ENCODE peak calls at places on chromosomes 3 and 15, in five cellular contexts. G, F, U, H and K are unnamed samples.
A peak's percentile ranks its signal among the peaks of the same experiment; 100 is the strongest.

GRCh38 chr3:128539376-128539775 is 46.4 kb upstream of the GATA2 start:
- DNase-seq in G (no peak), U (no peak), H (no peak), F (no peak), K (no peak)

GRCh38 chr15:75727031-75727531 is 14.4 kb upstream of the CSPG4 start:
- DNase-seq in H (no peak), F (no peak), U (no peak), G (peak; percentile 55), K (no peak)

GRCh38 chr3:10188798-10189556 is 24.3 kb downstream of the IRAK2 start:
- DNase-seq in G (no peak), U (no peak), H (no peak), F (no peak), K (no peak)

GRCh38 chr15:71118345-71118744 is 3.1 kb downstream of the THSD4 start:
- DNase-seq in H (no peak), U (no peak), F (no peak), G (no peak), K (no peak)

GRCh38 chr15:34314491-34314890 is 23.1 kb downstream of the SLC12A6 start:
- DNase-seq in U (no peak), G (no peak), F (peak; percentile 42), H (no peak), K (no peak)

GRCh38 chr3:187112934-187113793 is 26.1 kb downstream of the RPL39L start:
- DNase-seq in H (no peak), U (no peak), F (peak; percentile 48), G (no peak), K (peak; percentile 24)

GRCh38 chr15:85749261-85750151 is 45.2 kb downstream of the KLHL25 start:
- DNase-seq in G (peak; percentile 80), F (peak; percentile 8), U (no peak), H (no peak), K (no peak)

GRCh38 chr3:98770261-98771039 is 7.3 kb downstream of the ST3GAL6 start:
- DNase-seq in G (peak; percentile 76), H (no peak), F (no peak), U (peak; percentile 78), K (no peak)

GRCh38 chr15:74844319-74845207 is 1.6 kb upstream of the ULK3 start:
- DNase-seq in H (peak; percentile 72), F (no peak), U (no peak), G (peak; percentile 41), K (no peak)

DNA sequence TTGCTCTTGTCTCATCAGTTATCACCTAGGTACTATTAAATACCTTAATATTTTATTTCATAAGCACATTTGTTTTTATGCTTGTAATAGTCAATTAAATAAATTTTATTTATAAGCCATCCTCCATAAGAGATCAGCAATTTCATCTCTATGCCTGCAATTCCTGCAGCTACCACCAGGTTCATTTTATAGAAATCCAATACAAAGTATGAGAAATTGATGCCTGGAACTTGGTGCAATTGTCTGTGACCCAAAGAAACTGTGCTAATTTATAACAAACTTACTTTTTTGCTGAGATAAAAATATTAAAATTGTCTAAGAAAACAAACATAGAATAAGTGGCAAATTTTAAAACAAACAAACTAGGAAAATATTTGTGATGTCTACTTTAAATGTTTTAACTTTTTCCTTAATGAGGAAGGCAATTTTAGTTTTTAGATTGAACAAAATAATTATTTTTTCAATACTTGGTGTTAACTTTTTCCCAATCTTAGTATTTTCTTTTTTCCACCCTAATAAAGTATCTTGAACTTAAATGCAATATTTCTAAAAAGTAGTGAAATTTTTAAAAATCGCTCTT is 1026.6 kb downstream of the ROBO1 start:
- DNase-seq in F (no peak), H (no peak), G (no peak), U (no peak), K (no peak)
- TF ChIP-seq CTCF in F (peak; percentile 16), H (peak; percentile 62), G (no peak), U (peak; percentile 51), K (no peak)

GRCh38 chr3:71722693-71723092 is 2.5 kb downstream of the EIF4E3 start:
- DNase-seq in F (no peak), U (no peak), G (no peak), H (no peak), K (no peak)
- TF ChIP-seq CTCF in F (no peak), U (no peak), G (no peak), H (no peak), K (no peak)

DNA sequence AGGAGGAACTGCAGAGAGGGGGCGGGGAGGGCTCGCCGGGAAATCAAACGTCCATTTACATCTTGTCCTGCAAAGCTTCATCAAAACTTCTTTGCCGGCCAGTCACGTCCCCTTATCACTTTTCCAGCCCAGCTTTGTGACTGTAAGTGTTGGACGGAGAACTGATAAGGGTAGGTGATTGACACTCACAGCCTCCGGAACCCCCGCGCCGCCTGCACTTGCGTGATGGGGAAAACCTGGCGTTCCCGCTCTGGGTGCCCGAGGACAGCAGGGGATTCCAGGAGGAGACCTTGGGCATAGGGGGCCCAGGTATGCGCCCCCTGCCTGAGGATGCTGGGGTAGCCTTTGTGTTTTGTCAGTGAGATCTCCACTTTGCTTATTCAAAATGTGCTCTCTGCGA is 72.8 kb upstream of the ANKRD34C start:
- DNase-seq in G (no peak), H (peak; percentile 49), U (no peak), F (no peak), K (no peak)
- TF ChIP-seq CTCF in G (no peak), H (peak; percentile 57), U (no peak), F (no peak), K (no peak)

GRCh38 chr15:95528920-95529319 is 801.6 kb upstream of the NR2F2 start:
- DNase-seq in U (no peak), H (no peak), G (no peak), F (no peak), K (no peak)
- TF ChIP-seq CTCF in U (no peak), H (no peak), G (no peak), F (no peak), K (no peak)

GRCh38 chr15:44199393-44199792 is 4.3 kb upstream of the FRMD5 start:
- DNase-seq in H (no peak), F (no peak), U (no peak), G (no peak), K (no peak)

GRCh38 chr15:44193651-44194396 is 1.2 kb downstream of the FRMD5 start:
- DNase-seq in U (peak; percentile 31), H (peak; percentile 62), F (peak; percentile 55), G (no peak), K (no peak)

GRCh38 chr15:44194397-44195150 is 497 bp downstream of the FRMD5 start:
- DNase-seq in U (peak; percentile 68), G (peak; percentile 78), H (no peak), F (peak; percentile 85), K (peak; percentile 28)

GRCh38 chr15:44195151-44195740 is at the start of gene FRMD5:
- DNase-seq in G (peak; percentile 90), H (peak; percentile 98), U (peak; percentile 94), F (peak; percentile 95), K (peak; percentile 92)
- TF ChIP-seq CTCF in G (no peak), H (peak; percentile 43), U (peak; percentile 59), F (peak; percentile 52), K (no peak)

DNA sequence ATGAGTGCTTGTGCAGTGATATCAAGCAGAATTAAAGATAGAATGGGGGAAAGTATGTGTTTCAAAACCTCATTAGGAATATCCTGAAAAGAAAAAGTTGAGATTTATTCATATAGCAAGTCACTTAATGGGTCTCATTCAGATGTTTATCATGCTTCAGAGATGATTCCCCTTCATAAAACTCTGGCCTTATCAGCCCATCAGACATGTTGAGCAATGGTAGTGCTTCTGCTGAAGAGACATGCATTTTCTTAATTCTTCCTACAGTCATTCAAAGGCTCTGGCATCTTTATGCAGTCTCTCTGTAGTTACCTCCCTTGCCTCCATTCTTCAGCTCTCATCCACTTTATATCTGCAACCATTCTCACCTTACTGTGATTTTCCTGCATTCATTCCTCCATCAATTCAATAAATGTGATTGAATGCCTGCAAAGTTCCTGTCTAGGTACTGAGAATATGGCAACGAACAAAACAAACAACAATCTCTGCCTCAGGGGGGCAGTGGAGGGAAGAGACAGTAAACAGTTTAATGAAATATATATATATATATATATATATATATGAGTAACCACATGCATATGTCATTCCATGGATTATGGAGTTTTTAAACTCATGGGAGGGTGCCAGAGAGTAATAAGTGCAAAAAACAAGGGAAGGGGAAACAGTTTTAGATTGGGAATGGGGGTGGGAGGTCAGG is 138.5 kb downstream of the NECTIN3 start:
- DNase-seq in H (no peak), F (peak; percentile 76), U (no peak), G (no peak), K (no peak)
- TF ChIP-seq CTCF in H (peak; percentile 20), F (peak; percentile 17), U (no peak), G (no peak), K (no peak)